ENCODE peak calls at places on chromosomes 16 and 17, in four cellular contexts. K is H1, A is K562, C is WTC11. M is an unnamed sample.

GRCh38 chr16:71383054-71383773 is 24.7 kb downstream of the CALB2 start:
- DNase-seq in K (no peak), C (no peak), A (no peak), M (no peak)

GRCh38 chr17:81350320-81350686 is 45.0 kb upstream of the BAHCC1 start:
- DNase-seq in A (no peak), C (no peak), K (no peak), M (no peak)

GRCh38 chr16:79261461-79261860 is 339.1 kb downstream of the MAF start:
- DNase-seq in A (peak; percentile 29), K (peak; percentile 71), C (peak; percentile 73), M (peak; percentile 28)

GRCh38 chr17:27848941-27849340 is 44.2 kb downstream of the LYRM9 start:
- DNase-seq in A (no peak), K (no peak), C (no peak), M (no peak)

GRCh38 chr17:70171159-70171558 is 1.8 kb downstream of the KCNJ2 start:
- DNase-seq in K (no peak), A (no peak), C (no peak), M (no peak)

GRCh38 chr17:31509095-31509804 is 117.8 kb downstream of the RAB11FIP4 start:
- DNase-seq in K (no peak), C (no peak), A (no peak), M (no peak)

GRCh38 chr17:44557653-44558285 is 485 bp downstream of the FZD2 start:
- DNase-seq in A (no peak), K (peak; percentile 79), C (peak; percentile 62), M (peak; percentile 79)

GRCh38 chr16:72124761-72125634 is 31.4 kb downstream of the DHX38 start:
- DNase-seq in A (peak; percentile 76), C (peak; percentile 80), K (peak; percentile 84), M (peak; percentile 80)

GRCh38 chr17:34673516-34673915 is 94.1 kb downstream of the TMEM132E start:
- DNase-seq in A (no peak), K (no peak), C (no peak), M (no peak)

GRCh38 chr17:1604831-1605528 is 23.7 kb downstream of the SLC43A2 start:
- DNase-seq in K (peak; percentile 66), A (no peak), C (peak; percentile 40), M (no peak)

GRCh38 chr16:88382491-88383400 is at the start of gene ZNF469:
- DNase-seq in A (no peak), C (peak; percentile 30), K (peak; percentile 76), M (peak; percentile 89)

GRCh38 chr16:88385831-88386815 is 3.4 kb downstream of the ZNF469 start:
- DNase-seq in K (no peak), C (no peak), A (no peak), M (no peak)

GRCh38 chr16:88385112-88385594 is 2.4 kb downstream of the ZNF469 start:
- DNase-seq in A (no peak), K (no peak), C (no peak), M (peak; percentile 75)

GRCh38 chr16:88383401-88384221 is 852 bp downstream of the ZNF469 start:
- DNase-seq in C (peak; percentile 51), K (no peak), A (peak; percentile 56), M (peak; percentile 92)

DNA sequence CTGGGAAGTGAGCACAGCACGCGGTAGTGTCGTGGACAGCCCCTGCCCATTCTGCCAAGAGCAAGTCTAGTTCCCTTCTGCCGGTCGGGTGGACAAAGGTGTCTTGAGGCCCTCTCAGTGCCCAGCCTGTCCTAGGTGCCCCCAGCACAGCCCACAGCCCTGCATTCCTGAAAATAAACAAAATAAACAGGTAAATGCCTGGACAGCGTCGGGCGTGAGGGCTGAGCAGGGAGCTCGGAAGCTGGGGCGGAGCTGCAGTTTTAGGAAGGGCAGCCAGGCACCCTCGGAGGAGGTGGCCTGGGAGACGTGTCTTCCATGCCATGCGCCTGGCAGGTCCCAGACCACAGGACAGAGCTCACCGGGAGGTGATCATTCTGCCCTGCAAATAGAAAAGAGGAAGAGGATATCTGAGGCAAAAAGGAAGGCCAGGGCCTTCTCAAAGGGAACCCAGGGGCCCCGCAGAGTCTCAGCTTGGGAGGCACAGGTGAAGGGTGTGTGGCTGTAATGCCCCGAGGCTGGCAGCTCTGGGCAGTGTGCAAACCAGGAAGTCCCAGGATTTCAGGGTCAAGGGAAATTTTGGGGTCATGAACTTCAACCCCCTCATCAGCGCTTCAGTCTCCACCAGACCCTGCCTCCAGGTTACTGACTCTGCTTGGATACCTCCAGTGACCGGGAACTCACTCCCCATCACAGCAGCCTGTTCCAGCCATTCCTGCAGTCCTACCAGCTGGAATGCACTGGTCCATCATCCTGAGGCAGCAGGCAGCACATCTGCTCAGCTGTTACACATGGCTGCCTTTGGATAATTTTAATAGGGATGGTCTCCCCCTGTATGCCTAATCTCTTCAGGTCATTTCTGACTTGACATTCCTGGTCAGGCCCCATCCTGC is 1.7 kb downstream of the ZNF469 start:
- DNase-seq in C (no peak), A (no peak), K (no peak), M (peak; percentile 60)
- TF ChIP-seq TEAD4 in C (no peak), A (no peak), K (no peak), M (no peak)

GRCh38 chr16:19559242-19559910 is 3.9 kb downstream of the VPS35L start:
- DNase-seq in K (peak; percentile 46), A (peak; percentile 37), C (no peak), M (peak; percentile 40)
- TF ChIP-seq TEAD4 in K (no peak), A (no peak), C (no peak), M (no peak)

DNA sequence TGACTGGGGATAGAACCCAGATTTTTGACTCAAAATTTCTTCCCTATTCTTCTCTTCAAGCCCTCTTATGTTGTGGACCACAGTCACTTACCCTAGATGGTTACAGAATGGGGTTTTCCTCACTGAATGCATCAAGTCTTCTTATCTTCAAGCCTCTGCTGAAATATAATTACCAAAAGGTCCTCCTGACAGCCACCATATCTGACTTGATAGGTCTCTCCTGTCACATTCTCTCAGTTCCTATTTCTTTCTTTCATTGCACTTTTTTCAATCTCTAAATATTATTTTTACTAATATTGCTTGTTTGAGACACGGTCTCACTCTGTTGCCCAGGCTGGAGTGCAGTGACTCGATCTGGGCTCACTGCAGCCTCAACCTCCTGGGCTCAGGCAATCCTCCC is 1.1 kb upstream of the COPZ2 start:
- DNase-seq in A (no peak), K (no peak), C (no peak), M (no peak)
- TF ChIP-seq TEAD4 in A (no peak), K (no peak), C (no peak), M (no peak)

GRCh38 chr16:51763072-51763658 is 612.1 kb upstream of the SALL1 start:
- DNase-seq in A (no peak), K (no peak), C (peak; percentile 46), M (no peak)
- TF ChIP-seq TEAD4 in A (no peak), K (no peak), C (no peak), M (no peak)

DNA sequence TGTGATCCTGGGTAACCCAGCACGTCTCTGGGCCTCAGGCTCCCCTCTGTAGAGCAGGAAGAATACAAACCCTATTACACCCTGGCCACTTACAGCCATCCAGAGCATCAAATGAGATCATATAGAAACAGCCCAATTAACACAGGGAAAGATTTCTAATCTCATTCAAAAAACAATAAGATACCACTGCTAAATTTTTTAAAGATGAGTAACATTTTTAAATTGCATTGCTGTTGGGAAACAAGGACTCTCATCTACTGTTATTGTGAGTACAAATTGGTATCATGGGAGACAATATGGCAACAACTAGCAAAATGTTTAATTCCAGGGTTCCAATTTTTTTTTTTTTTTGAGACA is 41.1 kb downstream of the SRL start:
- DNase-seq in A (no peak), C (no peak), K (no peak), M (no peak)
- TF ChIP-seq TEAD4 in A (no peak), C (no peak), K (no peak), M (no peak)

GRCh38 chr16:35207059-35207999 is 1747.9 kb downstream of the TP53TG3F start:
- DNase-seq in C (no peak), K (no peak), A (peak; percentile 57), M (peak; percentile 95)
- TF ChIP-seq TEAD4 in C (no peak), K (no peak), A (no peak), M (no peak)

M was measured in SK-N-SH.